ENCODE peak calls at places on chromosomes 16 and 17, in nine cellular contexts. B is transverse colon; U is HCT116; S is IMR-90; O is left ventricle myocardium inferior; A is CD8-positive, alpha-beta memory T cell; N is adrenal gland; E is CD4-positive, alpha-beta memory T cell; F is suprapubic skin. J is an unnamed sample.
A peak's percentile ranks its signal among the peaks of the same experiment; 100 is the strongest.

GRCh38 chr17:78878261-78878660 is 24.7 kb downstream of the CEP295NL start:
- DNase-seq in A (no peak), B (no peak), U (no peak), E (no peak), F (no peak), O (no peak), S (no peak), N (no peak), J (no peak)

GRCh38 chr17:80991645-80992076 is at the start of gene CHMP6:
- DNase-seq in S (peak; percentile 76), N (peak; percentile 78), F (peak; percentile 83), B (peak; percentile 76), A (peak; percentile 48), O (peak; percentile 79), E (peak; percentile 69), U (peak; percentile 76), J (peak; percentile 84)

GRCh38 chr16:28101533-28101890 is 38.0 kb upstream of the GSG1L start:
- DNase-seq in O (no peak), S (no peak), A (no peak), U (no peak), E (no peak), B (no peak), F (no peak), N (no peak), J (no peak)

GRCh38 chr17:4433515-4434031 is at the start of gene SPNS3:
- DNase-seq in A (peak; percentile 15), S (no peak), E (no peak), U (no peak), O (no peak), B (no peak), N (no peak), F (no peak), J (no peak)

GRCh38 chr16:2778692-2778958 is 1.5 kb upstream of the ELOB start:
- DNase-seq in E (no peak), S (no peak), A (no peak), B (no peak), O (no peak), N (no peak), U (no peak), F (peak; percentile 57), J (no peak)

GRCh38 chr17:52181842-52182241 is 23.3 kb upstream of the CA10 start:
- DNase-seq in U (no peak), O (no peak), A (no peak), B (no peak), N (no peak), F (no peak), S (no peak), E (no peak), J (no peak)

GRCh38 chr16:28292731-28293588 is 635 bp downstream of the SBK1 start:
- DNase-seq in A (no peak), S (no peak), N (peak; percentile 47), E (peak; percentile 49), B (peak; percentile 11), U (no peak), F (no peak), O (no peak), J (peak; percentile 57)

GRCh38 chr17:78127240-78127887 is 1.2 kb downstream of the TMC6 start:
- DNase-seq in E (peak; percentile 83), S (no peak), U (no peak), F (no peak), N (no peak), O (peak; percentile 78), B (peak; percentile 75), A (peak; percentile 56), J (peak; percentile 26)

GRCh38 chr16:51184702-51185433 is 33.8 kb upstream of the SALL1 start:
- DNase-seq in E (no peak), N (no peak), O (no peak), F (no peak), B (no peak), S (no peak), A (no peak), U (no peak), J (no peak)

GRCh38 chr16:842061-842476 is 41.5 kb upstream of the GNG13 start:
- DNase-seq in U (no peak), F (no peak), O (no peak), E (no peak), A (no peak), B (no peak), N (no peak), S (peak; percentile 8), J (no peak)

GRCh38 chr16:57092786-57093301 is 461 bp downstream of the CPNE2 start:
- DNase-seq in B (peak; percentile 54), U (no peak), F (no peak), A (peak; percentile 26), N (peak; percentile 50), S (no peak), O (peak; percentile 47), E (no peak), J (peak; percentile 54)

DNA sequence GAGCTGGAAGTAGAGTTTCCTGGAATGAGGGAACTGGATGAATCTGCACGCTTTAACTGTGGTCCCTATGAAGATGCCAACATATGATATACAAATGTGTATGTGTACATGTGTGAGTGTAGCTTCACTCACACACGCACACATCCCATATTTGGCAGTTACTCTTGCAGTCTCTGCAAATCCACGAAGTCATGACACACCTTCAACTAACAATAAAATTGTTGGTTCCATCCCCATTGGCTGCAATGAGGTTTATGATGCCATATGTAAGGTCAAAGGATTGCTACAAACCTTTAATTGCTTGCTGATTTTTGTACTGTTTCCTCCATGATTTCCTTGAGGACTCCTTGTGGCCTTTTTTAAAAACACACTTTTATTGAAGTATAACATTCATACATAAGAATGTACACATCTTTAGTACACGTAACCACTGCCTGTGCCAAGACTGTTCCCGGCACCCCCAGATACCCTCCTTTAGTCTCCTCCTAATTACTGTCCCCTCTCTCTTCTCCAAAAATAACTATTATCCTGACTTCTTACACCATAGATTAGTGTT is 22.0 kb downstream of the MYO1D start:
- DNase-seq in N (no peak), A (no peak), F (no peak), U (no peak), E (no peak), O (no peak), S (no peak), B (no peak), J (no peak)
- H3K4me3 ChIP-seq in N (no peak overlapping the region), A (no peak overlapping the region), F (no peak overlapping the region), U (no peak overlapping the region), E (no peak overlapping the region), O (no peak overlapping the region), S (no peak overlapping the region), B (no peak overlapping the region), J (no peak overlapping the region)

DNA sequence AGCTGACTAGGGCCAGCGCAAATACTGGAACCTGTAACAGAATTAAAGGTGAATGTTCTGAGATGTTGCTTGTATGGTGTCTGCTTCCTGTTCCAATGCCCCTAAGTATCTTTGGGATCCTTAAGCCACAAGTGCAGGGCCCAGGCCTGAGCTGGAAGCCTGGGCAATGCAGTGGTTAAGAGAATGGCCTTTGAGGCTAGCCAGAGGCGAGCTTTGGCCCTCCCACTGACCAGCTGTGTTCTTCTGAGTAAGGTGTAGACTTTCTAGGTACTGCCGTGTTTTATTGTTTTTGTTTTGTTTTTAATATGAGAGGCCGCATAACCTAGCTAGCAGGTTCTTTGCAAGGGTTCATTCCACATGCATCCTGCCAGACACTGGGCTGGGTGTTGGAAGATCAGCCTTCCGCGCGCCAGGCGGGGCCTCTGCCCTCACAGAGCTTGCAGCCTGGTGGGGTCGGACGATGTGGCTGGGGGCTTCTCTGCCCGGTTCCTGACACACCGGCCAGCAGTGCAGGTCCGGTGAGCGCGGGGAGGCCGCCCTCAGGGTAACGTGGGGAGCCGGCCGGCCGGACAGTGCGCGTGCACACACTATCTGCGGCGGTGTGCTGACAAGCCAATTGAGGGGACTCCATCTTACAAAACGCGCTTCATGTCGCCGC is 556 bp upstream of the MLX start:
- DNase-seq in O (no peak), U (no peak), F (no peak), N (no peak), S (no peak), A (no peak), B (peak; percentile 34), E (no peak), J (no peak)
- H3K27ac ChIP-seq in O (peak overlapping the region; percentile 100), U (peak overlapping the region; percentile 89), F (peak overlapping the region; percentile 89), N (peak overlapping the region; percentile 76), S (peak overlapping the region; percentile 77), A (peak overlapping the region; percentile 66), B (peak overlapping the region; percentile 96), E (peak overlapping the region; percentile 79), J (peak overlapping the region; percentile 78)

DNA sequence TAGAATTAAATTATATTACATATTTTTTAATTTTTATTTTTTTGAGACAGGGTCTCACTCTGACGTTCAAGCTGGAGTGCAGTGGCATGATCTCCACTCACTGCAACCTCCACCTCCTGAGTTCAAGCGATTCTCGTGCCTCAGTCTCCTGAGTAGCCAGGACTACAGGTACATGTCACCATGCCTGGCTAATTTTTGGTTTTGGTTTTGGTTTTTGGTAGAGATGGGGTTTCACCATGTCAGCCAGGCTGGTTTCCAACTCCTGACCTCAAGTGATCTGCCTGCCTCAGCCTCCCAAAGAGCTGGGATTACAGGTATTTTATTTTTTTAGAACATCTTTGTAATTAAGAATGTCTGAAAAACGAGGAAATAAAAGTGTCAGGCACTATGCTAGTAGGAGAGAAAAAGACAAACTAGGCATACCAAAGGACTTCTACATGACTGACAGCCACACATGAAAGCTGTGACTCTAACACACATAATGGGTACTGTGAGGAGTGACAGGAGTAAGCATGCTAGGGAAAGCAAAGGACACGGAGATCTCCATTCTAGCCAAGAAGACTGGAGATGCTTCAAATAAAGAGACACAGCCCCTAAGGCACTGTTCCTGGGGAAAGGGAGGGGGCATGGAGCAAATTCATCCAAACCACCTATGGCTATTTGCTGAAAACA is 7.3 kb downstream of the GNA13 start:
- DNase-seq in S (no peak), N (no peak), B (no peak), U (no peak), O (no peak), E (peak; percentile 47), A (no peak), F (no peak), J (no peak)
- H3K36me3 ChIP-seq in S (peaks cover 36% of the 10 kb centered on the region), N (peaks cover 56% of the 10 kb centered on the region), B (no peaks in the 10 kb centered on the region), U (peaks cover 18% of the 10 kb centered on the region), O (peaks cover 44% of the 10 kb centered on the region), E (peaks cover 23% of the 10 kb centered on the region), A (peaks cover 36% of the 10 kb centered on the region), F (peaks cover 36% of the 10 kb centered on the region), J (peaks cover 32% of the 10 kb centered on the region)

GRCh38 chr17:50365165-50365564 is 7.8 kb downstream of the MRPL27 start:
- DNase-seq in S (no peak), F (peak; percentile 2), N (no peak), O (no peak), A (no peak), B (no peak), E (no peak), U (no peak), J (no peak)
- H3K4me3 ChIP-seq in S (no peak overlapping the region), F (no peak overlapping the region), N (no peak overlapping the region), O (no peak overlapping the region), A (no peak overlapping the region), B (no peak overlapping the region), E (no peak overlapping the region), U (no peak overlapping the region), J (no peak overlapping the region)

DNA sequence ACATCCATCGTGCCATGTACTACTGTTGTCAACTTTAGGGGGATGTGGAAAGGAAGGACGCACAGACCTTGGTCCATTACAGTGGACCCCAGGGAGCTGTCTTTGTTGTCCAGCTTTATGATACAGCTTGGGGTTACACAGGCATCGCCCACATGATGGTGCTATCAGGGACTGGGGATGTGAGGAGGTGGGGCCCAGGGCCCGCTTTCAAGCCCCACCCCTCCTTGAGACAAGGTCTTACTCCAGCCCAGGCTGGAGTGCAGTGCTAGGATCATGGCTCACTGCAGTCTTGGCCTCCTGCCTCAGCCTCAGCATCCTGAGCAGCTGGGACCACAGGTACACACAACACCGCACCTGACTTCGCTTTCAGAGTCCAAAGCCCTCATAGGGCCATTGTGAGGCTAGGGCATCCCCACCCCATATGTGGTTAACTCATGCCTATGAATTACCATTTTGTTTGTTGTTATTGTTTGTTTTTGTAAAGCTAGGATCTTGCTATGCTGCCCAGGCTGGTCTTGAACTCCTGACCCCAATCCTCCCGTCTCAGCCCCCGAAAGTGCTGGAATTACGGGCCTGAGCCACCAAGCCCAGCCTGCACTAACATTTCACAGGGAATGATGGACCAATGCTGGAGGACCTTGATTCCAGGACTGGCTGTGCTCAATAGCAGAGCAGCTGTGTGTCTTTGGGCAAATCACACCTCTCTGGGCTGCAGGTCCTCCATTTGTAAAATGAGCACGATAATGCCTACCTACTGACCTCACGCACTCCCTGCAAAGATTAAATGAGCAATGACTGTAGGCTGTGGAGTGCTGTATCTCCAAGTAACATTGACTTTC is 17.2 kb downstream of the ST3GAL2 start:
- DNase-seq in S (no peak), E (no peak), A (no peak), U (no peak), F (no peak), O (no peak), B (no peak), N (no peak), J (no peak)
- H3K27ac ChIP-seq in S (no peak overlapping the region), E (no peak overlapping the region), A (no peak overlapping the region), U (no peak overlapping the region), F (no peak overlapping the region), O (no peak overlapping the region), B (no peak overlapping the region), N (no peak overlapping the region), J (peak overlapping the region; percentile 67)

J was measured in cardiac muscle cell.